ENCODE peak calls at places on chromosomes 5 and 9, in five cellular contexts. Z, T, E, U and Y are unnamed samples.

GRCh38 chr9:107174441-107174840 is 108.6 kb upstream of the RAD23B start:
- DNase-seq in T (no peak), U (no peak), E (peak; percentile 63), Z (no peak), Y (no peak)

GRCh38 chr5:75028090-75028489 is 24.3 kb downstream of the GCNT4 start:
- DNase-seq in Z (no peak), U (peak; percentile 20), E (no peak), T (no peak), Y (no peak)

GRCh38 chr9:109469646-109470358 is 28.3 kb downstream of the PTPN3 start:
- DNase-seq in U (no peak), Z (peak; percentile 80), T (no peak), E (peak; percentile 87), Y (peak; percentile 17)

GRCh38 chr9:128101690-128102089 is 25.8 kb downstream of the PTGES2 start:
- DNase-seq in T (no peak), U (no peak), E (no peak), Z (peak; percentile 82), Y (no peak)

GRCh38 chr5:71969464-71969863 is 137.8 kb upstream of the MAP1B start:
- DNase-seq in U (no peak), T (no peak), E (peak; percentile 12), Z (no peak), Y (no peak)

GRCh38 chr5:13972029-13972428 is 27.5 kb upstream of the DNAH5 start:
- DNase-seq in Z (no peak), U (no peak), T (no peak), E (no peak), Y (no peak)

GRCh38 chr5:68265347-68265746 is 49.8 kb downstream of the PIK3R1 start:
- DNase-seq in Z (no peak), E (no peak), T (no peak), U (no peak), Y (no peak)

GRCh38 chr9:98304381-98304780 is 48.9 kb upstream of the TBC1D2 start:
- DNase-seq in E (no peak), Z (peak; percentile 4), T (no peak), U (no peak), Y (no peak)

GRCh38 chr9:118990949-118991348 is 378.3 kb downstream of the BRINP1 start:
- DNase-seq in U (no peak), E (no peak), Z (no peak), T (no peak), Y (no peak)

GRCh38 chr5:175657593-175658271 is at the start of gene HRH2:
- DNase-seq in E (peak; percentile 29), Z (no peak), T (no peak), U (peak; percentile 23), Y (peak; percentile 28)

GRCh38 chr9:87512321-87512720 is 14.7 kb downstream of the DAPK1 start:
- DNase-seq in E (no peak), T (no peak), U (no peak), Z (no peak), Y (no peak)

GRCh38 chr5:76622973-76623596 is at the start of gene F2RL2:
- DNase-seq in T (no peak), E (peak; percentile 80), Z (no peak), U (no peak), Y (no peak)

GRCh38 chr5:130605200-130605599 is 559.9 kb downstream of the HINT1 start:
- DNase-seq in U (no peak), T (no peak), Z (no peak), E (no peak), Y (no peak)

GRCh38 chr9:135524130-135524861 is 3.1 kb downstream of the LCN1 start:
- DNase-seq in E (peak; percentile 49), T (no peak), Z (no peak), U (no peak), Y (no peak)

GRCh38 chr5:147538232-147538631 is 28.4 kb upstream of the DPYSL3 start:
- DNase-seq in E (peak; percentile 59), Z (no peak), U (no peak), T (no peak), Y (no peak)

GRCh38 chr9:134025606-134026541 is 593 bp downstream of the BRD3OS start:
- DNase-seq in U (peak; percentile 41), Z (no peak), T (no peak), E (peak; percentile 45), Y (peak; percentile 51)

GRCh38 chr9:9091387-9091786 is 1291.8 kb upstream of the DMAC1 start:
- DNase-seq in U (no peak), E (no peak), Z (no peak), T (no peak), Y (no peak)

GRCh38 chr5:113546711-113547159 is 33.2 kb downstream of the YTHDC2 start:
- DNase-seq in T (no peak), Z (no peak), U (no peak), E (peak; percentile 52), Y (no peak)

DNA sequence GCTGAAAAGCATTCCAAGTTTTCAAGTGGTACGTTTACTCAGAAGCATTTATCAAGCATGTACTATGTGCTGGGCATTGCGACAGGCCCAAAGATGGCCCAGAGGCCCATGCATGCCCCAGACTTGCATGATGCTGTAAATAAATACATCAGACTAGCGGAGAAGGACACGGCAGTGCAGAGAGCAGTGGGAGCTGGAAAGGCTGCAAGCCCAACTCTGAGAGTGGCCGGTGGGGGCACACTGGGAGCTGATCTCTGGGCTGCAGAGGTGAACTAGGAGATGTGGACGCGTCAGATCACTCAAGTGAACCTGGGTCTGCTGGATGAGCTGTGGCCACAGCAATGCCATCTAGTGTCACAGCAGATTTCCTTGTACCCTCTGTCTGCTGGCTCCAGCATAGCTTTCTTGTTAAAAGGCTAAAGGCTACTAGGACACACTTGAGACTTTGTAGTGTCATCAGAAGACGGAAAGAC is 246.9 kb downstream of the FANCC start:
- DNase-seq in T (no peak), E (no peak), Z (peak; percentile 73), U (no peak), Y (no peak)
- H3K4me1 ChIP-seq in T (no peaks in the 10 kb centered on the region), E (peaks cover 16% of the 10 kb centered on the region), Z (peaks cover 51% of the 10 kb centered on the region), U (no peaks in the 10 kb centered on the region), Y (no peaks in the 10 kb centered on the region)

GRCh38 chr9:83512621-83513020 is 25.6 kb downstream of the FRMD3 start:
- DNase-seq in Z (no peak), T (no peak), E (no peak), U (no peak), Y (no peak)

GRCh38 chr9:83508072-83508471 is 30.1 kb downstream of the FRMD3 start:
- DNase-seq in Z (no peak), E (peak; percentile 12), U (peak; percentile 14), T (no peak), Y (no peak)

GRCh38 chr9:83514767-83515166 is 23.4 kb downstream of the FRMD3 start:
- DNase-seq in T (no peak), E (no peak), Z (no peak), U (no peak), Y (no peak)

GRCh38 chr9:83509372-83509771 is 28.8 kb downstream of the FRMD3 start:
- DNase-seq in E (peak; percentile 73), Z (no peak), T (no peak), U (no peak), Y (no peak)

GRCh38 chr9:83511051-83511450 is 27.1 kb downstream of the FRMD3 start:
- DNase-seq in T (no peak), E (peak; percentile 17), Z (no peak), U (no peak), Y (no peak)
- H3K27ac ChIP-seq in T (no peak overlapping the region), E (no peak overlapping the region), Z (no peak overlapping the region), U (no peak overlapping the region), Y (no peak overlapping the region)

GRCh38 chr9:131701434-131701781 is 38.5 kb downstream of the RAPGEF1 start:
- DNase-seq in E (no peak), Z (no peak), T (no peak), U (no peak), Y (no peak)
- H3K4me1 ChIP-seq in E (peaks cover 21% of the 10 kb centered on the region), Z (peaks cover 50% of the 10 kb centered on the region), T (peaks cover 25% of the 10 kb centered on the region), U (peaks cover 58% of the 10 kb centered on the region), Y (peaks cover 15% of the 10 kb centered on the region)

DNA sequence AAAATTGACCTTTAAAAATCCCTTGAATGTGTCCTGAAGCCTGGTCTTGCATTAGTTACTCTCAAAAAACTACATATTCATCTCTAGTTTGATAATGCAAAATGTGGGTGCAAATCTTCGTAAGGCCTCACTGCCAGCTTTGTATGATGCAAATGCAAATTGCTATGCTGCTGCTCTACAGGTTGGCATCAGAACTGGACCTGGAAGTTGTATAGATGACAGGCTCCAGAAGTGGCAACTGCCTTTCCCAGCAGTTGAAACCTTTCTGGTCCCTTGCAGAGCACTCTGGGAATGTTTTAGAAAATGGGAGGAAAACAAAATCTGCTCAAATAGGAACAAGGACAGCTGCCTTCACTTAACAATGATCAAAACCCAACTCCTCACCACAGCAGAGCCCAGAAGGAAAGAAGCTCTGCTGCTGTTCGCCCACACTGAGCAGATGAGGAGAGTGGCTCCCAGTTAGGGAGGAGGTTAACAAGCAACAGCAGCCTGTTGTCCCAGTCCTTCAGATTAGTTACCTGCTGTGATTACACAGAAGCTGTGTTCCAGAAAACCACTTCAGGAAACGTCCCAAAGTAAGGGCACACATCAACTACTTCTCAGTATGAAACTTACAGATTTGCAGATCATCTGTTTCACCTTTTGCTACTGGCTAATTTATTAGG is 93.5 kb downstream of the PLPP1 start:
- DNase-seq in U (no peak), E (no peak), T (no peak), Z (no peak), Y (no peak)
- H3K27ac ChIP-seq in U (no peak overlapping the region), E (peak overlapping the region; percentile 93), T (no peak overlapping the region), Z (no peak overlapping the region), Y (no peak overlapping the region)